ENCODE peak calls at places on chromosomes 12 and 14, in four cellular contexts. I is HEK293T, V is HepG2, P is WTC11. A is an unnamed sample.
A peak's percentile ranks its signal among the peaks of the same experiment; 100 is the strongest.

GRCh38 chr12:127383281-127383680 is 883.7 kb upstream of the TMEM132C start:
- DNase-seq in I (no peak), P (no peak), V (no peak), A (no peak)

GRCh38 chr14:22420598-22421186 is 168.3 kb downstream of the DAD1 start:
- DNase-seq in V (no peak), I (no peak), P (no peak), A (no peak)

GRCh38 chr12:32223941-32224340 is 117.3 kb downstream of the BICD1 start:
- DNase-seq in V (no peak), I (no peak), P (no peak), A (no peak)

GRCh38 chr14:99280041-99280731 is 8.2 kb upstream of the BCL11B start:
- DNase-seq in V (no peak), P (no peak), I (no peak), A (no peak)

GRCh38 chr14:105495101-105495989 is 4.3 kb downstream of the TEDC1 start:
- DNase-seq in V (no peak), I (no peak), P (no peak), A (no peak)

GRCh38 chr14:52318057-52318456 is 3.9 kb downstream of the PTGER2 start:
- DNase-seq in V (no peak), I (no peak), P (no peak), A (no peak)

GRCh38 chr12:913919-914718 is 35.4 kb downstream of the RAD52 start:
- DNase-seq in I (no peak), V (no peak), P (no peak), A (no peak)

GRCh38 chr14:102776761-102777710 is at the start of gene TRAF3:
- DNase-seq in P (peak; percentile 48), I (peak; percentile 70), V (no peak), A (peak; percentile 85)

GRCh38 chr12:121326996-121327674 is 25.1 kb downstream of the ANAPC5 start:
- DNase-seq in I (no peak), V (no peak), P (no peak), A (no peak)

DNA sequence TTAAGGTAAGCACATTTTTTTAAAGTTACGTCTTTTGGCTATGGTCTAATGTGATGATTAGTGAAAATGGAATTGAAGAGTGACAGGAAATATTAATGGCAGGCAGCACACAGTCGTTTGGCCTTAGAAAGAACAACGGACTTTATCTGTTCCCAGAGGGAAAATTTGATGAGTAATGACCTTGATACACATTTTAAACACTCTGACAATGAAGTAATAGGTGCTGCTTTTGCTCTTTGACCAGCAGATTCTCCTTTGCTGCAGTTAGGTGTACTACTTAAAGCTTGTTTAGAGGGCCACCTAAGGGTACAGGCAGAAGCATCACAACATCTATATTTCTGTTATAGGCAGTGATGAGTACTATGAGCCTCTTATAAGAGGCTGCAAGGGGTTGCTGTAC is 27.1 kb upstream of the RNU6-8 start:
- DNase-seq in V (no peak), P (no peak), I (no peak), A (no peak)
- TF ChIP-seq ELF4 in V (no peak), P (no peak), I (no peak), A (no peak)

GRCh38 chr12:93243689-93244513 is 133.8 kb upstream of the NUDT4 start:
- DNase-seq in P (no peak), I (no peak), V (peak; percentile 89), A (no peak)
- TF ChIP-seq ELF4 in P (no peak), I (no peak), V (no peak), A (no peak)

GRCh38 chr12:109612975-109613502 is 39.4 kb downstream of the MVK start:
- DNase-seq in V (peak; percentile 41), I (peak; percentile 39), P (peak; percentile 25), A (peak; percentile 29)
- TF ChIP-seq ELF4 in V (no peak), I (no peak), P (no peak), A (no peak)

GRCh38 chr14:38948171-38948570 is 154.9 kb downstream of the SEC23A start:
- DNase-seq in V (no peak), P (no peak), I (no peak), A (no peak)
- TF ChIP-seq ELF4 in V (no peak), P (no peak), I (no peak), A (no peak)

GRCh38 chr12:11623382-11623781 is 26.1 kb upstream of the ETV6 start:
- DNase-seq in V (peak; percentile 58), I (no peak), P (no peak), A (no peak)

GRCh38 chr12:11624126-11624525 is 25.3 kb upstream of the ETV6 start:
- DNase-seq in V (no peak), I (no peak), P (no peak), A (no peak)

GRCh38 chr12:11628353-11628752 is 21.1 kb upstream of the ETV6 start:
- DNase-seq in P (no peak), I (no peak), V (no peak), A (no peak)

GRCh38 chr12:11621797-11622423 is 27.6 kb upstream of the ETV6 start:
- DNase-seq in I (no peak), P (no peak), V (peak; percentile 29), A (peak; percentile 21)

DNA sequence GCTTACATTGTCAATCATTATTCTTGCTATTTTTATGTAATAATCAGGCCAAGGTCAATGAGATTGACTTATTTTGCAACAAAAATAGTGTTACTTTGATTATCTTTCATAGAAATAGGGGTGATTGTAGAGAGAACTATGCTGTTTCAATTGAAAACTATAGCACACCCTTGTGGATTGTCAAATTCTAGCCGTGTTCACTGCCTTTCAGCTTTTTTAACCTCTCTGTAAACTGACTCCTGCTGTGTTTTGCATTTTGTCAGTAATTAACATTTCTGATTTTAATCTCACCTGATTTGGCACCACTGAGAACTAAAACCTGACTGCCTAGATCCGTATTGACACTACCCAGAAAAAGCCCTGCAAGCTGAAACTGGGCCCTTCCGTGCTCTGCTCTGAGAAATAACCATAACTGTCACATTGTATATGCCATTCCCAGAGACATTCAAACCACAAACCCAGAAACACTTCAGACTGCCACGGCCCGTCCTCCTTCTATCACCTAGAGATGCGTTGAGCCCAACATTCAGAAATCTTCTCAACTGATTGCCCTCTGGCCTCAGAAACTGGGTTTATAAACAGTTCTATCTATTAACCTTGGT is 26.6 kb upstream of the ETV6 start:
- DNase-seq in V (no peak), P (no peak), I (no peak), A (no peak)
- TF ChIP-seq ELF4 in V (no peak), P (no peak), I (no peak), A (no peak)

GRCh38 chr12:47396902-47397663 is 308.7 kb downstream of the RPAP3 start:
- DNase-seq in I (no peak), V (no peak), P (no peak), A (no peak)
- TF ChIP-seq ELF4 in I (no peak), V (no peak), P (no peak), A (no peak)

GRCh38 chr14:100782516-100783320 is 43.2 kb upstream of the MEG3 start:
- DNase-seq in P (peak; percentile 5), I (no peak), V (peak; percentile 39), A (no peak)
- TF ChIP-seq ELF4 in P (no peak), I (no peak), V (no peak), A (no peak)

GRCh38 chr12:41053046-41053445 is 135.1 kb upstream of the PDZRN4 start:
- DNase-seq in I (no peak), V (no peak), P (no peak), A (no peak)
- TF ChIP-seq ELF4 in I (no peak), V (no peak), P (no peak), A (no peak)